ENCODE peak calls at places on chromosomes 1 and 21, in seven cellular contexts. M, H, N, F, T, P and J are unnamed samples. For H3K9me3, the result is how much of the 10 kb centered on the place peaks cover.

GRCh38 chr1:203593723-203594122 is 32.9 kb upstream of the ATP2B4 start:
- DNase-seq in M (no peak), H (peak), N (peak), F (no peak), T (no peak), P (peak), J (peak)

GRCh38 chr1:219924348-219924747 is 4.0 kb downstream of the SLC30A10 start:
- DNase-seq in M (no peak), H (no peak), N (no peak), F (no peak), T (no peak), P (no peak), J (no peak)

GRCh38 chr1:59105548-59106507 is 191.1 kb upstream of the FGGY start:
- DNase-seq in M (no peak), H (no peak), N (peak), F (no peak), T (no peak), P (no peak), J (no peak)

GRCh38 chr1:236142358-236143103 is at the start of gene GPR137B:
- DNase-seq in M (peak), H (peak), N (peak), F (peak), T (no peak), P (no peak), J (peak)

GRCh38 chr21:36891692-36892091 is 74.8 kb downstream of the HLCS start:
- DNase-seq in M (peak), H (no peak), N (no peak), F (no peak), T (no peak), P (no peak), J (no peak)

GRCh38 chr1:214102907-214103306 is 115.1 kb downstream of the PROX1 start:
- DNase-seq in M (peak), H (no peak), N (peak), F (no peak), T (no peak), P (no peak), J (no peak)

GRCh38 chr1:54952950-54953718 is 27.3 kb upstream of the TMEM61 start:
- DNase-seq in M (peak), H (no peak), N (peak), F (no peak), T (no peak), P (no peak), J (no peak)

GRCh38 chr1:76770979-76771378 is 96.3 kb upstream of the ST6GALNAC5 start:
- DNase-seq in M (no peak), H (no peak), N (no peak), F (no peak), T (no peak), P (no peak), J (no peak)

GRCh38 chr21:32562915-32563314 is 22.4 kb downstream of the TCP10L start:
- DNase-seq in M (no peak), H (no peak), N (no peak), F (no peak), T (no peak), P (no peak), J (no peak)

GRCh38 chr1:202638019-202638887 is 72.0 kb downstream of the SYT2 start:
- DNase-seq in M (no peak), H (no peak), N (no peak), F (no peak), T (no peak), P (no peak), J (no peak)

GRCh38 chr1:40477680-40478057 is 579 bp downstream of the ZFP69 start:
- DNase-seq in M (peak), H (no peak), N (peak), F (no peak), T (no peak), P (no peak), J (no peak)

GRCh38 chr21:42997053-42997452 is 22.7 kb downstream of the PKNOX1 start:
- DNase-seq in M (peak), H (no peak), N (peak), F (no peak), T (peak), P (peak), J (no peak)

GRCh38 chr1:63322944-63323865 is 838 bp downstream of the FOXD3 start:
- DNase-seq in M (no peak), H (no peak), N (no peak), F (peak), T (no peak), P (peak), J (peak)

GRCh38 chr1:212456166-212456528 is 23.4 kb downstream of the NENF start:
- DNase-seq in M (peak), H (no peak), N (no peak), F (no peak), T (no peak), P (no peak), J (no peak)

GRCh38 chr1:205374205-205375078 is 17.7 kb upstream of the KLHDC8A start:
- DNase-seq in M (peak), H (no peak), N (peak), F (no peak), T (peak), P (no peak), J (no peak)

GRCh38 chr1:20682571-20683236 is 21.5 kb upstream of the DDOST start:
- DNase-seq in M (no peak), H (no peak), N (no peak), F (no peak), T (no peak), P (no peak), J (no peak)

GRCh38 chr1:86487131-86487804 is 18.5 kb downstream of the CLCA1 start:
- DNase-seq in M (peak), H (no peak), N (peak), F (no peak), T (no peak), P (peak), J (no peak)

GRCh38 chr1:11281518-11282331 is 8.7 kb downstream of the UBIAD1 start:
- DNase-seq in M (peak), H (no peak), N (no peak), F (peak), T (peak), P (peak), J (no peak)

GRCh38 chr1:153515504-153516394 is 20.0 kb downstream of the S100A6 start:
- DNase-seq in M (no peak), H (no peak), N (no peak), F (peak), T (peak), P (no peak), J (no peak)

GRCh38 chr1:209456878-209457277 is 126.6 kb upstream of the CAMK1G start:
- DNase-seq in M (no peak), H (no peak), N (peak), F (no peak), T (peak), P (no peak), J (no peak)

GRCh38 chr1:42815938-42816599 is 853 bp upstream of the ERMAP start:
- DNase-seq in M (peak), H (no peak), N (peak), F (no peak), T (no peak), P (no peak), J (no peak)

GRCh38 chr21:44006017-44006624 is 6.0 kb upstream of the TRAPPC10 start:
- DNase-seq in M (peak), H (no peak), N (peak), F (no peak), T (no peak), P (peak), J (no peak)

GRCh38 chr1:107649023-107649422 is 316.0 kb downstream of the VAV3 start:
- DNase-seq in M (no peak), H (no peak), N (no peak), F (no peak), T (no peak), P (no peak), J (no peak)

DNA sequence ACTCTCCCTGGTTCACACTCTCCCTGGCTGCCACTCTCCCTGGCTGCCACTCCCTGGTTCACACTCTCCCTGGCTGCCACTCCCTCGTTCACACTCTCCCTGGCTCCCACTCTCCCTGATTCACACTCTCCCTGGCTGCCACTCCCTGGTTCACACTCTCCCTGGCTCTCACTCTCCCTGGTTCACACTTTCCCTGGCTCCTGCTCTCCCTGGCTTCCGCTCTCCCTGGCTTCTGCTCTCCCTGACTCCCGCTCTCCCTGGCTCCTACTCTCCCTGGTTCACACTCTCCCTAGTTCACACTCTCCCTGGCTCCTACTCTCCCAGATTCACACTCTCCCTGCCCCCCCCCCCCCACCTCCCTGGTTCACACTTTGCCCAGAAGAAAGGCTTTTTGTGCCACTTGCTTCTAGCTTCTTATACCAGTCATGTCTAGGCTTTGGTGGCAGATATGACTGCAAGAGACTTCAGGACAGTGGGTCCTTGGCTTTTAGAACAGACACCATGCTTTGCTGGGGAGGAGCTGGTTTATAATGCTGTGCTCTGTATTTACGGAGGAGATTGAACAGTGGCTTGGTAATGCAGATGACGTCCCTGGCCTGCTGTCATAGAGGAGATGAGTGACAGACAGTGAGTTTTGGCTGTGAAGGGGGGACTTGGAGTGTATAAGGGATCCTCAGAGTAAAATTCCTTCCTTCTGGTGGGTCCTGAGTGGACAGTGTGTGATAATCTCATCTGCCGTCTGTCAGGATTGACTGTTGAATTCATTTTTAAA is 17.0 kb downstream of the COQ8A start:
- DNase-seq in M (no peak), H (no peak), N (no peak), F (no peak), T (no peak), P (no peak), J (no peak)
- H3K9me3 ChIP-seq in M (under half), H (under half), N (under half), F (under half), T (under half), P (under half), J (under half)

DNA sequence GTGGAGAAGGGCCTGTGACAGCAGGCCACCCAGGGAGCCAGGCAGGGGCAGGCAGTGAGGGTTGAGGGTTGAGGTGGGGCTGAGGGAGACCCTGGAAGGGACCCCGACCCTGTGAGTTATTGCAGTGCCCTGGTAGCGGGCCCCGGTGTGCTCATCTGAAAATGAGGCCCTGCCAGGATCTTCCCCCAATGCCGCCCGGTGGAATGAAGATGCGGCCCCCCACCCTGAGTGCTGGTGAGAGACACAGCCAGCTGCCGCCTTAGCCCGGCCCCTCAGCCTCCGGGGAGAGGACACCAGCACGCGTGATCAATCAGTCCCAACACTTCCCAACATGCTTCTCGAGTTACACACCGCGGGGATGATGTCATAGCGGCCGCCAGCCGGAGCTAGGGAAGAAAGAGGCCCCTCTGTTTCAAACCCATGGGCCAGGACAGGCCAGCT is 36.1 kb upstream of the ACTRT2 start:
- DNase-seq in M (no peak), H (no peak), N (no peak), F (no peak), T (no peak), P (peak), J (no peak)
- H3K9me3 ChIP-seq in M (under half), H (under half), N (under half), F (under half), T (under half), P (under half), J (under half)

GRCh38 chr1:118157506-118157905 is 27.5 kb downstream of the SPAG17 start:
- DNase-seq in M (no peak), H (no peak), N (no peak), F (no peak), T (no peak), P (no peak), J (no peak)
- H3K9me3 ChIP-seq in M (under half), H (under half), N (under half), F (under half), T (under half), P (under half), J (under half)

GRCh38 chr1:5813480-5813879 is 178.7 kb downstream of the NPHP4 start:
- DNase-seq in M (no peak), H (no peak), N (no peak), F (no peak), T (no peak), P (no peak), J (no peak)
- H3K9me3 ChIP-seq in M (under half), H (under half), N (under half), F (under half), T (under half), P (under half), J (under half)